ENCODE peak calls at places on chromosomes 3 and 15, in eight cellular contexts. Z is CD4-positive, alpha-beta T cell; W is astrocyte of the spinal cord; I is mesothelial cell of epicardium; M is bronchial epithelial cell; P is pancreas; Y is CD8-positive, alpha-beta T cell; T is neural crest cell. U is an unnamed sample.

GRCh38 chr3:24548278-24548677 is 53.6 kb upstream of the THRB start:
- DNase-seq in Z (no peak), W (peak; percentile 16), I (no peak), M (peak; percentile 12), P (no peak), Y (no peak), T (no peak), U (no peak)

GRCh38 chr3:184248454-184249411 is at the start of gene ALG3:
- DNase-seq in Z (peak; percentile 81), W (peak; percentile 90), I (peak; percentile 91), M (peak; percentile 62), P (peak; percentile 78), Y (peak; percentile 88), T (peak; percentile 83), U (peak; percentile 50)

GRCh38 chr15:74616996-74617395 is 1.4 kb downstream of the CLK3 start:
- DNase-seq in Z (no peak), W (no peak), I (no peak), M (no peak), P (no peak), Y (no peak), T (no peak), U (no peak)

GRCh38 chr15:60713096-60714084 is 234.4 kb upstream of the ICE2 start:
- DNase-seq in Z (no peak), W (peak; percentile 36), I (no peak), M (peak; percentile 37), P (no peak), Y (no peak), T (no peak), U (no peak)

GRCh38 chr15:77510066-77511044 is 89.7 kb downstream of the HMG20A start:
- DNase-seq in Z (no peak), W (no peak), I (no peak), M (no peak), P (no peak), Y (no peak), T (no peak), U (no peak)

GRCh38 chr15:39393575-39394335 is 187.1 kb upstream of the THBS1 start:
- DNase-seq in Z (no peak), W (no peak), I (no peak), M (no peak), P (no peak), Y (no peak), T (no peak), U (no peak)

GRCh38 chr15:69099976-69100375 is 60.5 kb upstream of the GLCE start:
- DNase-seq in Z (no peak), W (no peak), I (no peak), M (no peak), P (no peak), Y (no peak), T (no peak), U (no peak)

GRCh38 chr3:79113821-79114220 is 654.0 kb downstream of the ROBO1 start:
- DNase-seq in Z (no peak), W (no peak), I (no peak), M (peak; percentile 81), P (no peak), Y (no peak), T (no peak), U (no peak)

GRCh38 chr3:110620118-110620517 is 451.5 kb upstream of the NECTIN3 start:
- DNase-seq in Z (no peak), W (no peak), I (no peak), M (peak; percentile 31), P (no peak), Y (no peak), T (no peak), U (no peak)

GRCh38 chr3:61796088-61796680 is 234.8 kb downstream of the PTPRG start:
- DNase-seq in Z (no peak), W (no peak), I (no peak), M (no peak), P (no peak), Y (no peak), T (no peak), U (no peak)

GRCh38 chr15:63254991-63255390 is 22.4 kb upstream of the APH1B start:
- DNase-seq in Z (no peak), W (no peak), I (no peak), M (no peak), P (no peak), Y (no peak), T (no peak), U (no peak)

DNA sequence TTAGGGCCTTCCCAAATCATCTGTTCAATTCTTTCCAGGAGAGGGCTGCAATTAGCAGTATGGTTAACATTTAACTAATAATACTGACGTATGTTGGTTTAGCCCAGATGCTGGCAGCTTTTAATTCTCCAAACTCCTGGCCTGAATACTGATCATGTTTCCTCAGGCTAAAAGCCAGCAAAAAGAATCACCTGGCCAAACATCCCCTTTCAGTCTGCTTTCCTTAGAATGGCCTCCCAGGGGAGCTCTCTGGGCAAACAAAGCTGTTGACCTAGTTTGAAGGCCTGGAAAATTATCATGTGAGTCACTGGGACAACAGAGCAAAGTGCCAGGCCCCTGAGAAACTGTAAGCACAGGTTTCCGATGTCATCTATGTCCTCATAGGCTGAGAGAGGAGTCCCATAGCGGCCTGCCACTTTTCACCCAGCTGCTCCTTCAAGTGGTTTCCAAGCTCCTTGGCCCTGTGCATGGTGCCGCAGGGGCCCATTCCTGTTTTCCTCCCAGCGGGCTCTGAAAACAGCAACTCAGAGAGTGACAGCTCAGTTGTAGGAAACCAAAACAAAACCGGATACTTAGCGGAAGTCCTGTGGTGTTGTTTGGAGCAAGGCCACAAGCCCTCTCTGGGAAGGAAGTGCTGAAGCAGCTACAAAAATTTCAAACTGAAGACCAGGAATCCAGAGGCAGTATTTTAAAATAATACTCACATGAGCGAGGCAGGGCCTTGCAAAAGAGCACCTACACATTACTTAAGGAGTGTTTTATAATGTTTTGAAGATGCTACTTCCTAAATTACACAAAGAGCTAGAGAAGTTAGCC is 36.5 kb upstream of the RAB11A start:
- DNase-seq in Z (peak; percentile 23), W (peak; percentile 97), I (no peak), M (peak; percentile 89), P (peak; percentile 93), Y (peak; percentile 56), T (no peak), U (peak; percentile 29)
- TF ChIP-seq CTCF in Z (no peak), W (peak; percentile 19), I (no peak), M (peak; percentile 40), P (no peak), Y (no peak), T (no peak), U (no peak)

GRCh38 chr15:29377141-29377540 is 107.5 kb upstream of the NSMCE3 start:
- DNase-seq in Z (no peak), W (no peak), I (no peak), M (no peak), P (no peak), Y (no peak), T (no peak), U (no peak)
- TF ChIP-seq CTCF in Z (no peak), W (no peak), I (no peak), M (no peak), P (no peak), Y (no peak), T (no peak), U (no peak)

GRCh38 chr3:55445551-55445950 is 41.6 kb downstream of the WNT5A start:
- DNase-seq in Z (no peak), W (no peak), I (no peak), M (no peak), P (no peak), Y (no peak), T (no peak), U (no peak)

GRCh38 chr3:55440406-55440708 is 46.7 kb downstream of the WNT5A start:
- DNase-seq in Z (no peak), W (peak; percentile 41), I (no peak), M (no peak), P (no peak), Y (no peak), T (no peak), U (no peak)

GRCh38 chr3:55439657-55440405 is 47.3 kb downstream of the WNT5A start:
- DNase-seq in Z (no peak), W (no peak), I (no peak), M (no peak), P (no peak), Y (no peak), T (no peak), U (no peak)

GRCh38 chr3:55443346-55443745 is 43.8 kb downstream of the WNT5A start:
- DNase-seq in Z (no peak), W (no peak), I (no peak), M (no peak), P (no peak), Y (no peak), T (no peak), U (no peak)

DNA sequence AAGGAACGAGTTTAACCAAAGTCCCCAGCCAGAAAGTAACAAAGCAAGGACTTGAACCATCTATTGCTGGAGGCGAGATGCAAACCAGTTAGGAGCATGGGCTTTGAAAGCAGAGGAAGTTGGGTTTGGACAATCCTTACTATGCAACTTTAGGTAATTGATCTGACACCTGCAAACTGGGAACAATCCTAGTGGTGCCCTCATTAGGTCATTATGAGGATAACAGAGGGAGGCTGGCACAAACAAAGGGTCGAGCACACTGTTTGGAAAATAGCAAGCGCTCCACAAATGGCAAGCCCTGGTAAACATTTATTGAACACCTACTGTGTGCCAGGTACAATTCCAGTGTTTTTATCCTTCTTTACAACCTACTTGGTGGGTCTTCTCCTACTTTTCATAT is 45.6 kb downstream of the WNT5A start:
- DNase-seq in Z (no peak), W (no peak), I (no peak), M (no peak), P (no peak), Y (no peak), T (no peak), U (no peak)
- TF ChIP-seq CTCF in Z (no peak), W (no peak), I (no peak), M (no peak), P (no peak), Y (no peak), T (no peak), U (no peak)

DNA sequence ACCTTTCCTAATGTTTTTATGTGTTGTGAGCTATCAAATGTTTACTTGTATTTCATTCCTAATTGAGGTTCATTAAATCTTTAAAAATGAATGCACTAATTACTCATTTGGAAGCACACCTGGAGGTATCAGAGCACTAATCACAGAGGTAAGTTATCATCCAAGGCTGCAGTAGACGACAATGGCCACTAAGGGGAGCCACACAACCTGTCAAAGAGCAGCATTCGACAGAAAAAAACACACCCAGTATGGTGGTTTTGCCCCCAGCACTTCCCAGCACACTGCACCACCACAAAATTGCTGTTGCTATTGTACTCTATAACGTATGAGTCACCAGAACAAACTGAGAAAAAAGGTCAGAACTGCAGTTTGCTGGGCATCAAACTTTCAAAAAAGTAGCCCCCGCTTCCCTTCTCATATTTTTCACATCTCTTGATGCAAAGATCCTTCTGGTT is 205.9 kb upstream of the IGF1R start:
- DNase-seq in Z (no peak), W (peak; percentile 88), I (peak; percentile 69), M (peak; percentile 92), P (no peak), Y (peak; percentile 54), T (peak; percentile 63), U (no peak)
- TF ChIP-seq CTCF in Z (peak; percentile 71), W (peak; percentile 87), I (peak; percentile 83), M (peak; percentile 85), P (peak; percentile 44), Y (peak; percentile 60), T (peak; percentile 96), U (no peak)

DNA sequence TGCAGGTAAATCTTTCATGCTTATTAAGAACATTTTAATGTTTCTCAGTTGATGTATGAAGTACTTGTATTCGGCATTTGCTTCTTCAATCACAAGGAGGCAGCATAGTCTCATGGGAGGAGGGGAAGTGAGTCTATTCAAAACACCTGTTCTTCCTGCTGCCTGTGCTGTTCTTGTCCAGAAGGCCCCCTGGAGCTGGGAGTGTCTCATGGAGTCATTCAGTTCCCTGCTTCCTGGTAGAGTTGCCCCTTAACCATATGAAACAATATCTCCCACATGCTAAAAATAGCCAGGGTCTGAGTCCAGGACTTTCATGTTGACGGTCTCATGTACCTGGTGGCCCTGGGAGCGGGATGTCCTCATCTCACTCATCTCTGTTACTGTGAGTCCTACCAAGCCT is 15.5 kb upstream of the PPP1R2 start:
- DNase-seq in Z (no peak), W (no peak), I (no peak), M (peak; percentile 72), P (no peak), Y (peak; percentile 29), T (no peak), U (no peak)
- TF ChIP-seq CTCF in Z (peak; percentile 77), W (peak; percentile 31), I (no peak), M (peak; percentile 60), P (no peak), Y (peak; percentile 61), T (peak; percentile 60), U (no peak)